ENCODE peak calls at places on chromosomes 5 and 9, in nine cellular contexts. One of them, this sample, is unnamed.

GRCh38 chr5:59711316-59711715 is 182.2 kb downstream of the PDE4D start:
- DNase-seq in iPS DF 19.7: no peak
- DNase-seq in NCI-H226: peak; percentile 43
- DNase-seq in B cell: no peak
- DNase-seq in naive thymus-derived CD8-positive, alpha-beta T cell: no peak
- DNase-seq in left colon: no peak
- DNase-seq in GM23248: peak; percentile 10
- DNase-seq in A549: no peak
- DNase-seq in NCI-H1092 treated with DMSO at 0.1 percent for 48 hours: no peak
- DNase-seq in this sample: no peak

GRCh38 chr9:106820866-106821265 is 42.1 kb upstream of the ZNF462 start:
- DNase-seq in left colon: no peak
- DNase-seq in naive thymus-derived CD8-positive, alpha-beta T cell: no peak
- DNase-seq in NCI-H226: peak; percentile 16
- DNase-seq in A549: no peak
- DNase-seq in iPS DF 19.7: no peak
- DNase-seq in B cell: no peak
- DNase-seq in NCI-H1092 treated with DMSO at 0.1 percent for 48 hours: no peak
- DNase-seq in GM23248: no peak
- DNase-seq in this sample: no peak

GRCh38 chr5:27548415-27548814 is 510.0 kb upstream of the CDH9 start:
- DNase-seq in GM23248: no peak
- DNase-seq in NCI-H1092 treated with DMSO at 0.1 percent for 48 hours: no peak
- DNase-seq in B cell: no peak
- DNase-seq in iPS DF 19.7: no peak
- DNase-seq in NCI-H226: no peak
- DNase-seq in naive thymus-derived CD8-positive, alpha-beta T cell: no peak
- DNase-seq in left colon: no peak
- DNase-seq in A549: no peak
- DNase-seq in this sample: no peak

GRCh38 chr5:96257904-96258303 is 175.1 kb downstream of the PCSK1 start:
- DNase-seq in iPS DF 19.7: no peak
- DNase-seq in NCI-H1092 treated with DMSO at 0.1 percent for 48 hours: no peak
- DNase-seq in B cell: no peak
- DNase-seq in GM23248: peak; percentile 89
- DNase-seq in NCI-H226: peak; percentile 24
- DNase-seq in A549: no peak
- DNase-seq in naive thymus-derived CD8-positive, alpha-beta T cell: no peak
- DNase-seq in left colon: no peak
- DNase-seq in this sample: no peak

GRCh38 chr5:178368716-178369300 is 136.2 kb upstream of the PHYKPL start:
- DNase-seq in A549: no peak
- DNase-seq in iPS DF 19.7: no peak
- DNase-seq in NCI-H1092 treated with DMSO at 0.1 percent for 48 hours: no peak
- DNase-seq in GM23248: no peak
- DNase-seq in NCI-H226: no peak
- DNase-seq in left colon: no peak
- DNase-seq in naive thymus-derived CD8-positive, alpha-beta T cell: no peak
- DNase-seq in B cell: no peak
- DNase-seq in this sample: no peak

GRCh38 chr5:11573140-11573800 is 331.0 kb downstream of the CTNND2 start:
- DNase-seq in NCI-H226: no peak
- DNase-seq in A549: no peak
- DNase-seq in NCI-H1092 treated with DMSO at 0.1 percent for 48 hours: no peak
- DNase-seq in naive thymus-derived CD8-positive, alpha-beta T cell: no peak
- DNase-seq in iPS DF 19.7: no peak
- DNase-seq in GM23248: no peak
- DNase-seq in B cell: no peak
- DNase-seq in left colon: no peak
- DNase-seq in this sample: no peak

GRCh38 chr5:133801955-133802751 is 166.3 kb downstream of the C5orf15 start:
- DNase-seq in GM23248: peak; percentile 54
- DNase-seq in naive thymus-derived CD8-positive, alpha-beta T cell: no peak
- DNase-seq in NCI-H226: no peak
- DNase-seq in B cell: no peak
- DNase-seq in left colon: no peak
- DNase-seq in iPS DF 19.7: no peak
- DNase-seq in A549: no peak
- DNase-seq in NCI-H1092 treated with DMSO at 0.1 percent for 48 hours: peak; percentile 26
- DNase-seq in this sample: no peak

GRCh38 chr5:163586431-163587033 is 81.1 kb downstream of the MAT2B start:
- DNase-seq in left colon: no peak
- DNase-seq in iPS DF 19.7: no peak
- DNase-seq in GM23248: peak; percentile 14
- DNase-seq in B cell: no peak
- DNase-seq in NCI-H226: no peak
- DNase-seq in NCI-H1092 treated with DMSO at 0.1 percent for 48 hours: no peak
- DNase-seq in naive thymus-derived CD8-positive, alpha-beta T cell: no peak
- DNase-seq in A549: no peak
- DNase-seq in this sample: no peak

GRCh38 chr9:1869843-1870242 is 145.3 kb upstream of the SMARCA2 start:
- DNase-seq in B cell: peak; percentile 29
- DNase-seq in left colon: no peak
- DNase-seq in A549: peak; percentile 6
- DNase-seq in naive thymus-derived CD8-positive, alpha-beta T cell: no peak
- DNase-seq in NCI-H1092 treated with DMSO at 0.1 percent for 48 hours: no peak
- DNase-seq in NCI-H226: no peak
- DNase-seq in iPS DF 19.7: peak; percentile 45
- DNase-seq in GM23248: peak; percentile 18
- DNase-seq in this sample: no peak

This sample was measured in mesenteric fat pad.